ENCODE peak calls at places on chromosomes 1 and 21, in four cellular contexts. D is heart left ventricle, G is cardiac muscle cell, F is lung. U is an unnamed sample.

GRCh38 chr1:26129778-26130177 is 18.2 kb downstream of the PDIK1L start:
- DNase-seq in D (no peak), G (no peak), F (no peak), U (no peak)

GRCh38 chr1:90837420-90837819 is 120.3 kb upstream of the BARHL2 start:
- DNase-seq in D (no peak), G (no peak), F (no peak), U (no peak)

GRCh38 chr1:150513275-150513885 is 2.2 kb upstream of the FALEC start:
- DNase-seq in D (no peak), F (no peak), G (no peak), U (no peak)

GRCh38 chr1:236795757-236796719 is 946 bp downstream of the MTR start:
- DNase-seq in D (no peak), F (no peak), G (peak; percentile 34), U (no peak)

GRCh38 chr1:147550302-147550937 is 9.1 kb downstream of the BCL9 start:
- DNase-seq in G (no peak), F (no peak), D (no peak), U (no peak)

GRCh38 chr21:42279888-42280287 is 35.3 kb downstream of the TFF3 start:
- DNase-seq in D (no peak), G (no peak), F (no peak), U (no peak)

GRCh38 chr1:169586395-169587255 is at the start of gene F5:
- DNase-seq in G (peak; percentile 86), F (peak; percentile 71), D (peak; percentile 85), U (peak; percentile 84)

GRCh38 chr1:24119489-24119858 is 7.5 kb upstream of the MYOM3 start:
- DNase-seq in G (no peak), F (no peak), D (no peak), U (no peak)

GRCh38 chr1:153750026-153750995 is 22.5 kb downstream of the INTS3 start:
- DNase-seq in G (no peak), D (no peak), F (peak; percentile 58), U (no peak)

GRCh38 chr1:207029991-207030521 is 2.5 kb downstream of the C1orf116 start:
- DNase-seq in G (no peak), F (no peak), D (no peak), U (no peak)

GRCh38 chr21:15003463-15004135 is 61.2 kb downstream of the NRIP1 start:
- DNase-seq in F (no peak), D (no peak), G (peak; percentile 18), U (no peak)

GRCh38 chr1:36420409-36420808 is 22.7 kb upstream of the LSM10 start:
- DNase-seq in G (no peak), D (no peak), F (no peak), U (no peak)

GRCh38 chr1:44791364-44791801 is 3.4 kb upstream of the BEST4 start:
- DNase-seq in G (no peak), F (no peak), D (no peak), U (no peak)

GRCh38 chr1:197302775-197303174 is 34.7 kb downstream of the CRB1 start:
- DNase-seq in G (no peak), F (no peak), D (no peak), U (no peak)

GRCh38 chr1:213374369-213374768 is 323.3 kb downstream of the RPS6KC1 start:
- DNase-seq in G (peak; percentile 86), F (peak; percentile 62), D (peak; percentile 42), U (no peak)
- TF ChIP-seq CTCF in G (peak; percentile 94), F (no peak), D (peak; percentile 75), U (peak; percentile 76)

GRCh38 chr1:102837551-102837950 is 270.8 kb downstream of the COL11A1 start:
- DNase-seq in G (no peak), D (no peak), F (no peak), U (no peak)
- H3K4me1 ChIP-seq in G (no peaks in the 10 kb centered on the region), D (no peaks in the 10 kb centered on the region), F (no peaks in the 10 kb centered on the region), U (no peaks in the 10 kb centered on the region)

GRCh38 chr21:38177919-38178652 is 78.7 kb upstream of the KCNJ15 start:
- DNase-seq in F (no peak), G (no peak), D (no peak), U (no peak)
- TF ChIP-seq CTCF in F (no peak), G (no peak), D (no peak), U (no peak)

DNA sequence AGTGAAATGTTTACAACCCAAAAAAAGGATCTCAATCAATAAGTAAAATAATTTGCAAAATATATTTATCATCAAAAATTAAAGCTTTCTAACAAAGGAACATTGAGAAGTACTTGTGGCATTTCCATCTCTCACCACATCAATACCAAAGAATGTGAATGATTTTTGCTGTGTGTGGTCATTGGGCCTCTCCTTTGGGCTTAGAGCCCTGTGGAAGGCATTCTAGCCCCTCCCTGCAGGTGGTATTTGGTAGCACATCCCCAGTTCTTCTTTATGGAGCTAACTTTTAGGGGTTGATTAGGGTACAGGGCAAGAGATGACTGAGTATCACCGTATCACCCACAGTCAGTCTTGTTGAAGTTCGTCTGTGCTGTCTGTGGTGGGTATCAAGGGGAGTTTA is 294.1 kb upstream of the SGIP1 start:
- DNase-seq in F (no peak), G (no peak), D (no peak), U (no peak)
- H3K4me1 ChIP-seq in F (no peaks in the 10 kb centered on the region), G (no peaks in the 10 kb centered on the region), D (no peaks in the 10 kb centered on the region), U (no peaks in the 10 kb centered on the region)

GRCh38 chr1:185112343-185112742 is 44.4 kb downstream of the TRMT1L start:
- DNase-seq in D (no peak), F (no peak), G (no peak), U (no peak)

GRCh38 chr1:185104083-185104482 is 52.7 kb downstream of the TRMT1L start:
- DNase-seq in D (no peak), G (no peak), F (no peak), U (no peak)

GRCh38 chr1:185111873-185112272 is 44.9 kb downstream of the TRMT1L start:
- DNase-seq in G (no peak), F (no peak), D (no peak), U (no peak)

GRCh38 chr1:185110145-185110544 is 46.6 kb downstream of the TRMT1L start:
- DNase-seq in D (no peak), F (no peak), G (no peak), U (no peak)

GRCh38 chr1:185108324-185108723 is 48.4 kb downstream of the TRMT1L start:
- DNase-seq in F (no peak), G (no peak), D (no peak), U (no peak)
- TF ChIP-seq CTCF in F (no peak), G (no peak), D (no peak), U (no peak)

GRCh38 chr1:156708245-156708661 is 2.9 kb upstream of the CRABP2 start:
- DNase-seq in F (no peak), D (no peak), G (no peak), U (no peak)
- H3K4me1 ChIP-seq in F (no peaks in the 10 kb centered on the region), D (peaks cover 29% of the 10 kb centered on the region), G (peaks cover 73% of the 10 kb centered on the region), U (peaks cover 46% of the 10 kb centered on the region)

DNA sequence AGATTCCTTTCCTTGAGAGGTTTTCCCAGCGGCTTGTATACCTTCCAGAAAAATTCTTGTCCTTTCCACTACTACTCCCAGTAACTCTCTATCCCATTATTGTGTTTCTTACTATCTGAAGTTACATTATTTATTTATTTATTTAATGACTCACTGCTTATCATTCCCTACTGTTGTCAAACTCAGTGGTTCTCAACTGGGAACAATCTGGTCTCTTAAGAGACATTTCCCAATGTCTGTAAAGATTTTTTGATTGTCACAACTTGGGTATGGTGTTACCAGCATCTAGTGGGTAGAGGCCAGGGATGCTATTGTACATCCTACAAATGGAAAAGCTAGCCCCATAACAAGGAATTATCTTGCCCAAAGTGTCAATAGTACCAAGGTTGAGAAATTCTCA is 771.5 kb upstream of the ADGRL2 start:
- DNase-seq in G (no peak), F (no peak), D (no peak), U (no peak)
- TF ChIP-seq CTCF in G (no peak), F (no peak), D (no peak), U (no peak)